ENCODE peak calls at places on chromosomes 16 and 17, in ten cellular contexts. One of them, this sample, is unnamed.

GRCh38 chr16:81457326-81458133 is 12.9 kb downstream of the CMIP start:
- DNase-seq in astrocyte of the cerebellum: no peak
- DNase-seq in mesendoderm: peak
- DNase-seq in AG10803: peak
- DNase-seq in AG04450: peak
- DNase-seq in naive thymus-derived CD8-positive, alpha-beta T cell: no peak
- DNase-seq in HS-5: no peak
- DNase-seq in stimulated activated CD4-positive, alpha-beta T cell treated with anti-CD3 and anti-CD28 coated beads, Interleukin-4, amount 100 ng/mL, for 24 hours: no peak
- DNase-seq in C1 segment of cervical spinal cord: no peak
- DNase-seq in frontal cortex: peak
- DNase-seq in this sample: peak

GRCh38 chr17:57166803-57167202 is 81.8 kb downstream of the AKAP1 start:
- DNase-seq in astrocyte of the cerebellum: no peak
- DNase-seq in mesendoderm: peak
- DNase-seq in AG10803: no peak
- DNase-seq in AG04450: no peak
- DNase-seq in naive thymus-derived CD8-positive, alpha-beta T cell: no peak
- DNase-seq in HS-5: no peak
- DNase-seq in stimulated activated CD4-positive, alpha-beta T cell treated with anti-CD3 and anti-CD28 coated beads, Interleukin-4, amount 100 ng/mL, for 24 hours: no peak
- DNase-seq in C1 segment of cervical spinal cord: no peak
- DNase-seq in frontal cortex: no peak
- DNase-seq in this sample: peak

GRCh38 chr16:77191259-77191969 is 424 bp downstream of the MON1B start:
- DNase-seq in astrocyte of the cerebellum: no peak
- DNase-seq in mesendoderm: no peak
- DNase-seq in AG10803: peak
- DNase-seq in AG04450: no peak
- DNase-seq in naive thymus-derived CD8-positive, alpha-beta T cell: no peak
- DNase-seq in HS-5: no peak
- DNase-seq in stimulated activated CD4-positive, alpha-beta T cell treated with anti-CD3 and anti-CD28 coated beads, Interleukin-4, amount 100 ng/mL, for 24 hours: peak
- DNase-seq in C1 segment of cervical spinal cord: no peak
- DNase-seq in frontal cortex: no peak
- DNase-seq in this sample: no peak

GRCh38 chr17:1002771-1003555 is 6.0 kb downstream of the TIMM22 start:
- DNase-seq in astrocyte of the cerebellum: peak
- DNase-seq in mesendoderm: no peak
- DNase-seq in AG10803: peak
- DNase-seq in AG04450: peak
- DNase-seq in naive thymus-derived CD8-positive, alpha-beta T cell: no peak
- DNase-seq in HS-5: no peak
- DNase-seq in stimulated activated CD4-positive, alpha-beta T cell treated with anti-CD3 and anti-CD28 coated beads, Interleukin-4, amount 100 ng/mL, for 24 hours: no peak
- DNase-seq in C1 segment of cervical spinal cord: peak
- DNase-seq in frontal cortex: no peak
- DNase-seq in this sample: no peak

GRCh38 chr16:30654856-30655255 is 3.4 kb upstream of the FBRS start:
- DNase-seq in astrocyte of the cerebellum: no peak
- DNase-seq in mesendoderm: no peak
- DNase-seq in AG10803: no peak
- DNase-seq in AG04450: no peak
- DNase-seq in naive thymus-derived CD8-positive, alpha-beta T cell: no peak
- DNase-seq in HS-5: no peak
- DNase-seq in stimulated activated CD4-positive, alpha-beta T cell treated with anti-CD3 and anti-CD28 coated beads, Interleukin-4, amount 100 ng/mL, for 24 hours: no peak
- DNase-seq in C1 segment of cervical spinal cord: no peak
- DNase-seq in frontal cortex: no peak
- DNase-seq in this sample: no peak

GRCh38 chr16:56331915-56332314 is 93.4 kb downstream of the AMFR start:
- DNase-seq in astrocyte of the cerebellum: no peak
- DNase-seq in mesendoderm: no peak
- DNase-seq in AG10803: no peak
- DNase-seq in AG04450: no peak
- DNase-seq in naive thymus-derived CD8-positive, alpha-beta T cell: no peak
- DNase-seq in HS-5: no peak
- DNase-seq in stimulated activated CD4-positive, alpha-beta T cell treated with anti-CD3 and anti-CD28 coated beads, Interleukin-4, amount 100 ng/mL, for 24 hours: no peak
- DNase-seq in C1 segment of cervical spinal cord: no peak
- DNase-seq in frontal cortex: no peak
- DNase-seq in this sample: no peak

GRCh38 chr17:66957951-66958579 is 6.4 kb upstream of the CACNG4 start:
- DNase-seq in astrocyte of the cerebellum: no peak
- DNase-seq in mesendoderm: no peak
- DNase-seq in AG10803: no peak
- DNase-seq in AG04450: no peak
- DNase-seq in naive thymus-derived CD8-positive, alpha-beta T cell: no peak
- DNase-seq in HS-5: no peak
- DNase-seq in stimulated activated CD4-positive, alpha-beta T cell treated with anti-CD3 and anti-CD28 coated beads, Interleukin-4, amount 100 ng/mL, for 24 hours: no peak
- DNase-seq in C1 segment of cervical spinal cord: no peak
- DNase-seq in frontal cortex: no peak
- DNase-seq in this sample: no peak

GRCh38 chr16:6274366-6274765 is 1058.3 kb upstream of the RBFOX1 start:
- DNase-seq in astrocyte of the cerebellum: no peak
- DNase-seq in mesendoderm: no peak
- DNase-seq in AG10803: no peak
- DNase-seq in AG04450: no peak
- DNase-seq in naive thymus-derived CD8-positive, alpha-beta T cell: no peak
- DNase-seq in HS-5: no peak
- DNase-seq in stimulated activated CD4-positive, alpha-beta T cell treated with anti-CD3 and anti-CD28 coated beads, Interleukin-4, amount 100 ng/mL, for 24 hours: no peak
- DNase-seq in C1 segment of cervical spinal cord: no peak
- DNase-seq in frontal cortex: no peak
- DNase-seq in this sample: no peak

GRCh38 chr16:89084411-89084810 is 9.2 kb upstream of the ACSF3 start:
- DNase-seq in astrocyte of the cerebellum: no peak
- DNase-seq in mesendoderm: no peak
- DNase-seq in AG10803: no peak
- DNase-seq in AG04450: no peak
- DNase-seq in naive thymus-derived CD8-positive, alpha-beta T cell: no peak
- DNase-seq in HS-5: no peak
- DNase-seq in stimulated activated CD4-positive, alpha-beta T cell treated with anti-CD3 and anti-CD28 coated beads, Interleukin-4, amount 100 ng/mL, for 24 hours: no peak
- DNase-seq in C1 segment of cervical spinal cord: no peak
- DNase-seq in frontal cortex: no peak
- DNase-seq in this sample: no peak

GRCh38 chr17:16945513-16946201 is 26.3 kb downstream of the TNFRSF13B start:
- DNase-seq in astrocyte of the cerebellum: no peak
- DNase-seq in mesendoderm: peak
- DNase-seq in AG10803: no peak
- DNase-seq in AG04450: no peak
- DNase-seq in naive thymus-derived CD8-positive, alpha-beta T cell: no peak
- DNase-seq in HS-5: no peak
- DNase-seq in stimulated activated CD4-positive, alpha-beta T cell treated with anti-CD3 and anti-CD28 coated beads, Interleukin-4, amount 100 ng/mL, for 24 hours: no peak
- DNase-seq in C1 segment of cervical spinal cord: no peak
- DNase-seq in frontal cortex: no peak
- DNase-seq in this sample: no peak

GRCh38 chr17:20189322-20189721 is 180.2 kb downstream of the SPECC1 start:
- DNase-seq in astrocyte of the cerebellum: no peak
- DNase-seq in mesendoderm: peak
- DNase-seq in AG10803: no peak
- DNase-seq in AG04450: no peak
- DNase-seq in naive thymus-derived CD8-positive, alpha-beta T cell: no peak
- DNase-seq in HS-5: no peak
- DNase-seq in stimulated activated CD4-positive, alpha-beta T cell treated with anti-CD3 and anti-CD28 coated beads, Interleukin-4, amount 100 ng/mL, for 24 hours: no peak
- DNase-seq in C1 segment of cervical spinal cord: peak
- DNase-seq in frontal cortex: peak
- DNase-seq in this sample: peak

GRCh38 chr17:76353004-76353598 is 615 bp downstream of the PRPSAP1 start:
- DNase-seq in astrocyte of the cerebellum: no peak
- DNase-seq in mesendoderm: peak
- DNase-seq in AG10803: no peak
- DNase-seq in AG04450: no peak
- DNase-seq in naive thymus-derived CD8-positive, alpha-beta T cell: peak
- DNase-seq in HS-5: no peak
- DNase-seq in stimulated activated CD4-positive, alpha-beta T cell treated with anti-CD3 and anti-CD28 coated beads, Interleukin-4, amount 100 ng/mL, for 24 hours: peak
- DNase-seq in C1 segment of cervical spinal cord: peak
- DNase-seq in frontal cortex: peak
- DNase-seq in this sample: no peak

GRCh38 chr17:66837226-66837625 is 2.3 kb downstream of the CACNG5 start:
- DNase-seq in astrocyte of the cerebellum: no peak
- DNase-seq in mesendoderm: no peak
- DNase-seq in AG10803: no peak
- DNase-seq in AG04450: no peak
- DNase-seq in naive thymus-derived CD8-positive, alpha-beta T cell: no peak
- DNase-seq in HS-5: no peak
- DNase-seq in stimulated activated CD4-positive, alpha-beta T cell treated with anti-CD3 and anti-CD28 coated beads, Interleukin-4, amount 100 ng/mL, for 24 hours: no peak
- DNase-seq in C1 segment of cervical spinal cord: no peak
- DNase-seq in frontal cortex: no peak
- DNase-seq in this sample: no peak

GRCh38 chr16:29877266-29877961 is 14.4 kb upstream of the CDIPT start:
- DNase-seq in astrocyte of the cerebellum: no peak
- DNase-seq in mesendoderm: peak
- DNase-seq in AG10803: no peak
- DNase-seq in AG04450: no peak
- DNase-seq in naive thymus-derived CD8-positive, alpha-beta T cell: peak
- DNase-seq in HS-5: no peak
- DNase-seq in stimulated activated CD4-positive, alpha-beta T cell treated with anti-CD3 and anti-CD28 coated beads, Interleukin-4, amount 100 ng/mL, for 24 hours: peak
- DNase-seq in C1 segment of cervical spinal cord: no peak
- DNase-seq in frontal cortex: peak
- DNase-seq in this sample: peak

GRCh38 chr17:76881408-76881807 is 13.2 kb downstream of the MGAT5B start:
- DNase-seq in astrocyte of the cerebellum: no peak
- DNase-seq in mesendoderm: no peak
- DNase-seq in AG10803: no peak
- DNase-seq in AG04450: no peak
- DNase-seq in naive thymus-derived CD8-positive, alpha-beta T cell: no peak
- DNase-seq in HS-5: no peak
- DNase-seq in stimulated activated CD4-positive, alpha-beta T cell treated with anti-CD3 and anti-CD28 coated beads, Interleukin-4, amount 100 ng/mL, for 24 hours: no peak
- DNase-seq in C1 segment of cervical spinal cord: no peak
- DNase-seq in frontal cortex: no peak
- DNase-seq in this sample: no peak

GRCh38 chr17:78745407-78746088 is 36.5 kb downstream of the CYTH1 start:
- DNase-seq in astrocyte of the cerebellum: no peak
- DNase-seq in mesendoderm: no peak
- DNase-seq in AG10803: peak
- DNase-seq in AG04450: no peak
- DNase-seq in naive thymus-derived CD8-positive, alpha-beta T cell: peak
- DNase-seq in HS-5: no peak
- DNase-seq in stimulated activated CD4-positive, alpha-beta T cell treated with anti-CD3 and anti-CD28 coated beads, Interleukin-4, amount 100 ng/mL, for 24 hours: peak
- DNase-seq in C1 segment of cervical spinal cord: no peak
- DNase-seq in frontal cortex: no peak
- DNase-seq in this sample: no peak

GRCh38 chr17:6666077-6666521 is 14.5 kb downstream of the C17orf100 start:
- DNase-seq in astrocyte of the cerebellum: peak
- DNase-seq in mesendoderm: peak
- DNase-seq in AG10803: peak
- DNase-seq in AG04450: peak
- DNase-seq in naive thymus-derived CD8-positive, alpha-beta T cell: peak
- DNase-seq in HS-5: no peak
- DNase-seq in stimulated activated CD4-positive, alpha-beta T cell treated with anti-CD3 and anti-CD28 coated beads, Interleukin-4, amount 100 ng/mL, for 24 hours: peak
- DNase-seq in C1 segment of cervical spinal cord: no peak
- DNase-seq in frontal cortex: peak
- DNase-seq in this sample: peak

GRCh38 chr17:51164911-51165679 is 1.1 kb upstream of the NME2 start:
- DNase-seq in astrocyte of the cerebellum: no peak
- DNase-seq in mesendoderm: peak
- DNase-seq in AG10803: no peak
- DNase-seq in AG04450: no peak
- DNase-seq in naive thymus-derived CD8-positive, alpha-beta T cell: no peak
- DNase-seq in HS-5: no peak
- DNase-seq in stimulated activated CD4-positive, alpha-beta T cell treated with anti-CD3 and anti-CD28 coated beads, Interleukin-4, amount 100 ng/mL, for 24 hours: no peak
- DNase-seq in C1 segment of cervical spinal cord: no peak
- DNase-seq in frontal cortex: no peak
- DNase-seq in this sample: no peak

GRCh38 chr17:67095803-67096202 is 51.4 kb downstream of the CACNG1 start:
- DNase-seq in astrocyte of the cerebellum: no peak
- DNase-seq in mesendoderm: no peak
- DNase-seq in AG10803: peak
- DNase-seq in AG04450: no peak
- DNase-seq in naive thymus-derived CD8-positive, alpha-beta T cell: no peak
- DNase-seq in HS-5: no peak
- DNase-seq in stimulated activated CD4-positive, alpha-beta T cell treated with anti-CD3 and anti-CD28 coated beads, Interleukin-4, amount 100 ng/mL, for 24 hours: no peak
- DNase-seq in C1 segment of cervical spinal cord: no peak
- DNase-seq in frontal cortex: no peak
- DNase-seq in this sample: peak

GRCh38 chr17:81951785-81952684 is 5.0 kb upstream of the MYADML2 start:
- DNase-seq in astrocyte of the cerebellum: no peak
- DNase-seq in mesendoderm: no peak
- DNase-seq in AG10803: no peak
- DNase-seq in AG04450: no peak
- DNase-seq in naive thymus-derived CD8-positive, alpha-beta T cell: no peak
- DNase-seq in HS-5: no peak
- DNase-seq in stimulated activated CD4-positive, alpha-beta T cell treated with anti-CD3 and anti-CD28 coated beads, Interleukin-4, amount 100 ng/mL, for 24 hours: no peak
- DNase-seq in C1 segment of cervical spinal cord: no peak
- DNase-seq in frontal cortex: no peak
- DNase-seq in this sample: no peak

GRCh38 chr16:56609463-56609921 is 1.1 kb downstream of the MT2A start:
- DNase-seq in astrocyte of the cerebellum: peak
- DNase-seq in mesendoderm: no peak
- DNase-seq in AG10803: peak
- DNase-seq in AG04450: no peak
- DNase-seq in naive thymus-derived CD8-positive, alpha-beta T cell: peak
- DNase-seq in HS-5: peak
- DNase-seq in stimulated activated CD4-positive, alpha-beta T cell treated with anti-CD3 and anti-CD28 coated beads, Interleukin-4, amount 100 ng/mL, for 24 hours: peak
- DNase-seq in C1 segment of cervical spinal cord: peak
- DNase-seq in frontal cortex: no peak
- DNase-seq in this sample: peak

GRCh38 chr17:77364941-77365583 is 224.3 kb downstream of the SEC14L1 start:
- DNase-seq in astrocyte of the cerebellum: no peak
- DNase-seq in mesendoderm: no peak
- DNase-seq in AG10803: no peak
- DNase-seq in AG04450: no peak
- DNase-seq in naive thymus-derived CD8-positive, alpha-beta T cell: no peak
- DNase-seq in HS-5: no peak
- DNase-seq in stimulated activated CD4-positive, alpha-beta T cell treated with anti-CD3 and anti-CD28 coated beads, Interleukin-4, amount 100 ng/mL, for 24 hours: no peak
- DNase-seq in C1 segment of cervical spinal cord: no peak
- DNase-seq in frontal cortex: no peak
- DNase-seq in this sample: no peak

GRCh38 chr17:608911-609882 is 105.4 kb downstream of the VPS53 start:
- DNase-seq in astrocyte of the cerebellum: no peak
- DNase-seq in mesendoderm: no peak
- DNase-seq in AG10803: peak
- DNase-seq in AG04450: no peak
- DNase-seq in naive thymus-derived CD8-positive, alpha-beta T cell: no peak
- DNase-seq in HS-5: no peak
- DNase-seq in stimulated activated CD4-positive, alpha-beta T cell treated with anti-CD3 and anti-CD28 coated beads, Interleukin-4, amount 100 ng/mL, for 24 hours: no peak
- DNase-seq in C1 segment of cervical spinal cord: no peak
- DNase-seq in frontal cortex: no peak
- DNase-seq in this sample: no peak

GRCh38 chr16:89452925-89453324 is 37.4 kb downstream of the ANKRD11 start:
- DNase-seq in astrocyte of the cerebellum: no peak
- DNase-seq in mesendoderm: no peak
- DNase-seq in AG10803: no peak
- DNase-seq in AG04450: no peak
- DNase-seq in naive thymus-derived CD8-positive, alpha-beta T cell: no peak
- DNase-seq in HS-5: no peak
- DNase-seq in stimulated activated CD4-positive, alpha-beta T cell treated with anti-CD3 and anti-CD28 coated beads, Interleukin-4, amount 100 ng/mL, for 24 hours: no peak
- DNase-seq in C1 segment of cervical spinal cord: no peak
- DNase-seq in frontal cortex: no peak
- DNase-seq in this sample: no peak

GRCh38 chr17:79826210-79826680 is 13.0 kb downstream of the CBX4 start:
- DNase-seq in astrocyte of the cerebellum: no peak
- DNase-seq in mesendoderm: no peak
- DNase-seq in AG10803: no peak
- DNase-seq in AG04450: no peak
- DNase-seq in naive thymus-derived CD8-positive, alpha-beta T cell: no peak
- DNase-seq in HS-5: no peak
- DNase-seq in stimulated activated CD4-positive, alpha-beta T cell treated with anti-CD3 and anti-CD28 coated beads, Interleukin-4, amount 100 ng/mL, for 24 hours: no peak
- DNase-seq in C1 segment of cervical spinal cord: no peak
- DNase-seq in frontal cortex: no peak
- DNase-seq in this sample: no peak